ENCODE peak calls at places on chromosomes 3 and 15, in seven cellular contexts. Y, I, F, J, U, G and P are unnamed samples. For H3K4me1 and H3K27me3, the result is how much of the 10 kb centered on the place peaks cover.

GRCh38 chr3:170049146-170050000 is 11.6 kb downstream of the GPR160 start:
- DNase-seq in J (no peak), U (no peak), G (no peak), Y (no peak), I (peak), F (no peak), P (no peak)

GRCh38 chr3:96996009-96996408 is 181.6 kb downstream of the EPHA6 start:
- DNase-seq in F (no peak), U (no peak), I (no peak), Y (no peak), J (no peak), G (no peak), P (no peak)

GRCh38 chr3:171396048-171396447 is 64.2 kb downstream of the TNIK start:
- DNase-seq in Y (no peak), G (no peak), U (no peak), F (no peak), I (no peak), J (no peak), P (no peak)

GRCh38 chr15:57962887-57963286 is 102.6 kb downstream of the ALDH1A2 start:
- DNase-seq in U (no peak), J (no peak), Y (no peak), G (no peak), F (no peak), I (no peak), P (no peak)

GRCh38 chr15:80596521-80596976 is 98.6 kb upstream of the ABHD17C start:
- DNase-seq in J (no peak), I (no peak), U (no peak), F (no peak), G (no peak), Y (no peak), P (no peak)

GRCh38 chr3:122294365-122294764 is 30.7 kb upstream of the CSTA start:
- DNase-seq in I (no peak), F (no peak), G (no peak), J (no peak), Y (no peak), U (no peak), P (no peak)

GRCh38 chr3:191915717-191916116 is 454.8 kb downstream of the PYDC2 start:
- DNase-seq in J (no peak), G (no peak), F (no peak), U (no peak), I (no peak), Y (peak), P (no peak)

GRCh38 chr15:75037685-75038084 is 14.3 kb downstream of the PPCDC start:
- DNase-seq in F (no peak), I (no peak), U (no peak), J (no peak), G (no peak), Y (no peak), P (no peak)

GRCh38 chr3:44685128-44685800 is 27.2 kb upstream of the ZNF502 start:
- DNase-seq in J (peak), Y (peak), G (peak), U (peak), F (peak), I (peak), P (peak)

GRCh38 chr15:88258021-88258641 is 1.6 kb upstream of the NTRK3 start:
- DNase-seq in F (peak), Y (peak), G (no peak), J (no peak), I (no peak), U (peak), P (peak)

GRCh38 chr3:147614210-147614609 is 205.0 kb downstream of the ZIC1 start:
- DNase-seq in J (no peak), G (no peak), F (no peak), Y (no peak), U (no peak), I (no peak), P (no peak)

GRCh38 chr3:128784228-128784627 is 58.2 kb downstream of the RAB7A start:
- DNase-seq in I (no peak), F (peak), J (peak), U (no peak), Y (peak), G (no peak), P (no peak)

GRCh38 chr3:128783774-128784173 is 57.8 kb downstream of the RAB7A start:
- DNase-seq in I (no peak), F (no peak), U (no peak), J (no peak), Y (no peak), G (no peak), P (no peak)

GRCh38 chr3:128780438-128780837 is 54.5 kb downstream of the RAB7A start:
- DNase-seq in F (no peak), U (no peak), Y (no peak), G (no peak), I (no peak), J (no peak), P (no peak)

GRCh38 chr3:128781164-128781563 is 55.2 kb downstream of the RAB7A start:
- DNase-seq in J (no peak), I (no peak), F (no peak), Y (no peak), U (no peak), G (no peak), P (no peak)

DNA sequence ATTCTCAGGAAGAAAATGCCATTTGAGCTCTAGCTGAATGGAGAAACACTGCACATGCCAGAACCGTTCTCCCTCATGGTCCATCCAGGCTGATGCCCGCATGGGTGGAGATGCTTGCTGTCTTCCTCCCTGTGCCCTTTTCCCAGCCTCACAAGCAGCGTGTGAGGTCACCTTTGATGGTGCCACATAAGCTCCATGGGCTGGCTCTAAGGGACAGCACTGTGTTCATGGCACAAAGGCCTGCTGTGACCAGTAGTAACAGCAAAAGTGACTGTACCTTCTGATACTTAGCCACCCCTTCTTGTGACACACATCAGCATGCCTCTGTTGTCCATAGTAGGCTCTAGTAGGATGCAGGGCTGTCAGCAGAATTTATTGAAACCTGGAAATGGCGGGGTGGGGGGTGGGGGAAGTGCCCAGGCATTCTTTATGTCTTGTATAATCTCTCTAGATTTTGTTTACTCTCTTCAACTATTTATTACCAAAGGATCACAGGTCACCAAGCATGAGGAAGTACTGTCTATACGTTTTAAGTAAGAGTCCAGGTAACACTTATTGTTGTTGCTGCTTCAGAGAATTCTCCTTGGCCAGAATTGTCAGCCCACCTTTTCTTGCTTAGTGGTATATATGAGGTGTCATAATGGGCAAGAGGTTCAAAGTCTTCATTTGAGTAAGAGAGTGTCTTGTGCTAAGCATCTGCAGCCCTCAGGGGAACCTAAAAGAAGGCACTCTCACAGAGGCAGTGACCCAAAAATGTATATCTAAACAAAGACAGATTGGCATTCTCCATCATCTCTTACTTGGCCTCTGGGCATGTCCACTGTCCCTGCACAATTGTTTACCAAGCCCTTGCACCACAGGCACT is 56.5 kb downstream of the RAB7A start:
- DNase-seq in U (no peak), F (no peak), I (no peak), Y (no peak), J (no peak), G (no peak), P (no peak)
- H3K27ac ChIP-seq in U (no peak), F (no peak), I (no peak), Y (no peak), J (no peak), G (no peak), P (no peak)

DNA sequence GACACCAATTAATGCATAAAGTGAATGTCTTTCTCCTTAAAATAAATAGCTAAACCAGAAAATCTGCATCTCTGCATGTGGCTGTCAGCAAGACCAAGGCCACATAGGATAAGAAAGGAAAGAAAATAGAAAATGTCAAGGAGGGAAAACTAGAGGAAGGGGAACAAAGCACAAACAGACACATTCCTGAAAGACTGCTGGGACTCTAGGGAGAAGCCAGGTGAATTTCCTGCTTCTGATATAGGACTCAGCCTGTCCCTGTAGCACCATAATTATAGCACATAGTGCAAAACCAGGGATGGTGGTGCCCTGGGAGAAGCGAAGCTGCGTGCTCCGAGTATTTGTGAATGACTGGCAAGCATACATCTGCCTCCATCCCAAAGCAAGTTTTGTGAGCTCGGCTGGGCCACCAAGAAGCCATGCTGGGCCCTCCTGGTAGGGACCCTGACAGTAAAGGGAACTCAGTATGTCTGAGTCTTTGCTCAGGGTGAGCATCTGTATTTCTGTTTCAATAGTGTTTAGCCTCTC is 14.2 kb downstream of the FSTL1 start:
- DNase-seq in U (no peak), G (no peak), Y (no peak), I (no peak), J (no peak), F (no peak), P (no peak)
- H3K4me1 ChIP-seq in U (under half), G (under half), Y (under half), I (half or more), J (under half), F (under half), P (under half)

GRCh38 chr3:140627756-140628155 is 50.1 kb upstream of the TRIM42 start:
- DNase-seq in I (no peak), G (no peak), F (no peak), U (no peak), Y (no peak), J (no peak), P (no peak)
- H3K27me3 ChIP-seq in I (under half), G (under half), F (under half), U (under half), Y (under half), J (under half), P (under half)

GRCh38 chr3:102827386-102827785 is 392.6 kb downstream of the ZPLD1 start:
- DNase-seq in Y (peak), G (no peak), J (no peak), I (no peak), F (no peak), U (no peak), P (no peak)
- H3K27ac ChIP-seq in Y (no peak), G (no peak), J (no peak), I (no peak), F (no peak), U (no peak), P (no peak)

DNA sequence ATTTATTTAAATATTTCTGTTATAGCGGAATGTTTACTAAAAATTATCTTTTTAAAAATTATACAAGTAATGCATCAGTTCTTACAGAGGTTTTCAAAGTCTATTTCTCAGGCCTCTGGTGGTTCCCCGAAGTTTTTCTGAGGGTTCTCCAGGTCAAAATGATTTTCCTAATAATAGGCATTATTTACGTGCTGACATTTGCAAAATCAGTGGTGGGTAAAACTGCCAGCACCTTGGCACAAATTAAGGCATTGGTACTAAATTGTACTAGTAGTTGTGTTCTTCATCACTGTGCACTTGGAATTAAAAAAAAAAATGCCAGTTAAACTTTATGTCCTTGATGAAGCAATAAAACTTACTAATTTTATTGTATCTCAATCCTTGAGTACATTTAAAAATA is 9.5 kb downstream of the PIAS1 start:
- DNase-seq in I (no peak), G (no peak), U (no peak), Y (no peak), F (no peak), J (no peak), P (no peak)
- H3K4me1 ChIP-seq in I (under half), G (under half), U (under half), Y (under half), F (under half), J (under half), P (under half)

GRCh38 chr3:133040696-133041523 is 2.7 kb downstream of the TMEM108 start:
- DNase-seq in J (no peak), G (no peak), F (peak), Y (peak), U (peak), I (peak), P (peak)

GRCh38 chr3:133038089-133038730 is at the start of gene TMEM108:
- DNase-seq in Y (peak), I (peak), G (no peak), F (peak), J (peak), U (peak), P (peak)

GRCh38 chr3:133041524-133041829 is 3.3 kb downstream of the TMEM108 start:
- DNase-seq in G (no peak), J (no peak), U (no peak), Y (no peak), I (no peak), F (no peak), P (no peak)

GRCh38 chr3:133037440-133037839 is 751 bp upstream of the TMEM108 start:
- DNase-seq in Y (no peak), U (no peak), G (no peak), F (no peak), I (peak), J (no peak), P (peak)

DNA sequence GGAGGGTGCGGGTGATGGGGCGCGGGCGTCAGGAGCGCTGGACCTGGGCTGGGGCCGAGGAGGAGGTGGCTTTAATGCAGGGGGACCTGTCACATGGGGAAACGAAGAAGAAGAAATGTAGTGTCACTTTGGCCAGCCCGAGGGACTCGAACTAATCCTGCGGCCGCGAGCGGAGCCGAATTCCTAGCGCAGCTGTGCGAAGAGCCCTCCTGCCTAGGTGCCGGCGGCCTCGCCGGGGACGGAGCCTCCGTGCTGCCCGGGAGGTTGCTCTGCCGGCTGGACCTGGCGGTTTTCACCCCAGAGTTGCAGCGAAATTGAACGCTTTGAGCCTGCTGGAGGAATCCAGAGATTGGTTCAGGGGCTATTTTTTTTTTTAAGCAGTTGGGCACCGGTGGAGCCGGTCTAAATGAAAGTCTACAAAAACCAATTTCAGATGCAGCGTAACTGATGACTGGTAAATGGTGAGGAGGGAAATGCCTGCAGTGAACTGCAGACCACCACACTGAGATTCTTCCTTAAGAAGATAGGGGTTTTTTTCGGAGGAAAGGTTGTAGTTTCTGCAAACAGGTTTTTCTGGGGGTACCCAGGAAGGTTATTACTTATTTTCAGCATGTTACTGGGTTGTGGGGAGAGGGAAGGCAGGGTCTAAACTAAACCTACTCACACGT is 674 bp downstream of the TMEM108 start:
- DNase-seq in J (peak), Y (no peak), U (peak), G (no peak), F (peak), I (peak), P (peak)
- H3K27me3 ChIP-seq in J (under half), Y (half or more), U (under half), G (under half), F (under half), I (under half), P (under half)

GRCh38 chr3:31942446-31942845 is 38.6 kb downstream of the OSBPL10 start:
- DNase-seq in J (no peak), F (no peak), I (no peak), G (no peak), Y (no peak), U (no peak), P (no peak)
- H3K27ac ChIP-seq in J (no peak), F (no peak), I (no peak), G (no peak), Y (no peak), U (no peak), P (no peak)

GRCh38 chr3:123663977-123664376 is 79.1 kb upstream of the HACD2 start:
- DNase-seq in F (no peak), G (no peak), I (no peak), U (no peak), Y (no peak), J (no peak), P (no peak)
- H3K4me1 ChIP-seq in F (under half), G (under half), I (half or more), U (under half), Y (under half), J (under half), P (half or more)

GRCh38 chr3:10371789-10372188 is 50.9 kb upstream of the SEC13 start:
- DNase-seq in Y (no peak), J (no peak), U (no peak), F (no peak), I (no peak), G (no peak), P (no peak)
- H3K27me3 ChIP-seq in Y (under half), J (under half), U (under half), F (under half), I (under half), G (under half), P (under half)